ENCODE peak calls at places on chromosome 13, in nine cellular contexts. K is neuronal stem cell; Z is small intestine; V is astrocyte; N is aorta; J is uterus; W is CD8-positive, alpha-beta memory T cell; X is CD8-positive, alpha-beta T cell; Q is psoas muscle. T is an unnamed sample.

GRCh38 chr13:33508060-33508459 is 222.5 kb upstream of the STARD13 start:
- DNase-seq in W (no peak), Z (no peak), Q (no peak), J (no peak), V (no peak), N (no peak), X (no peak), K (no peak), T (no peak)

GRCh38 chr13:51342706-51343105 is 3.2 kb downstream of the SERPINE3 start:
- DNase-seq in Z (no peak), N (no peak), V (peak; percentile 66), K (no peak), W (no peak), J (no peak), X (no peak), Q (no peak), T (no peak)

GRCh38 chr13:76886005-76886291 is 257 bp downstream of the KCTD12 start:
- DNase-seq in N (no peak), X (no peak), Q (peak; percentile 72), K (peak; percentile 24), J (no peak), Z (no peak), W (no peak), V (no peak), T (no peak)

GRCh38 chr13:88288326-88288725 is 617.2 kb downstream of the SLITRK5 start:
- DNase-seq in J (no peak), V (no peak), W (no peak), K (no peak), X (no peak), Q (no peak), N (no peak), Z (no peak), T (no peak)

GRCh38 chr13:85665286-85665685 is 133.9 kb downstream of the SLITRK6 start:
- DNase-seq in Q (no peak), Z (no peak), N (no peak), X (no peak), V (peak; percentile 65), K (no peak), J (no peak), W (no peak), T (no peak)

GRCh38 chr13:28100149-28101121 is at the start of gene FLT3:
- DNase-seq in Q (peak; percentile 52), N (no peak), X (peak; percentile 25), J (no peak), V (peak; percentile 30), Z (peak; percentile 7), W (peak; percentile 3), K (peak; percentile 48), T (peak; percentile 84)

GRCh38 chr13:93227906-93228801 is 1.5 kb downstream of the GPC6 start:
- DNase-seq in V (peak; percentile 84), N (peak; percentile 61), X (no peak), K (peak; percentile 89), Z (no peak), Q (peak; percentile 66), W (no peak), J (peak; percentile 51), T (peak; percentile 52)

GRCh38 chr13:108993346-108993745 is 363.9 kb downstream of the MYO16 start:
- DNase-seq in N (no peak), Z (no peak), Q (no peak), K (no peak), V (peak; percentile 23), X (no peak), J (no peak), W (no peak), T (no peak)

GRCh38 chr13:23160241-23161175 is 20.3 kb upstream of the SGCG start:
- DNase-seq in Q (no peak), Z (no peak), K (peak; percentile 29), V (no peak), W (no peak), N (no peak), X (no peak), J (no peak), T (no peak)

GRCh38 chr13:107339209-107339608 is 771.3 kb upstream of the ARGLU1 start:
- DNase-seq in X (no peak), Q (no peak), V (peak; percentile 44), W (no peak), Z (no peak), N (no peak), K (no peak), J (no peak), T (no peak)

GRCh38 chr13:27551563-27551962 is 68.8 kb downstream of the LNX2 start:
- DNase-seq in J (no peak), N (no peak), Q (no peak), K (no peak), W (no peak), Z (peak; percentile 75), X (no peak), V (no peak), T (no peak)

GRCh38 chr13:76438050-76438449 is 448.2 kb downstream of the KCTD12 start:
- DNase-seq in V (no peak), J (no peak), Z (no peak), W (no peak), N (no peak), K (no peak), X (no peak), Q (no peak), T (no peak)

GRCh38 chr13:98514268-98514667 is 62.6 kb downstream of the STK24 start:
- DNase-seq in K (no peak), N (no peak), V (no peak), X (no peak), Z (no peak), W (no peak), Q (no peak), J (no peak), T (no peak)

GRCh38 chr13:20141238-20142018 is 19.4 kb downstream of the GJA3 start:
- DNase-seq in Q (no peak), W (no peak), J (no peak), X (no peak), K (no peak), N (no peak), V (no peak), Z (no peak), T (no peak)

GRCh38 chr13:23504188-23504587 is 66.0 kb upstream of the TNFRSF19 start:
- DNase-seq in V (peak; percentile 73), Z (no peak), J (no peak), Q (no peak), K (no peak), W (no peak), N (no peak), X (no peak), T (no peak)

GRCh38 chr13:26719356-26719945 is 41.1 kb downstream of the GPR12 start:
- DNase-seq in K (no peak), J (no peak), V (no peak), X (no peak), N (no peak), Z (no peak), Q (no peak), W (no peak), T (no peak)

GRCh38 chr13:41213316-41213715 is 18.9 kb upstream of the KBTBD7 start:
- DNase-seq in X (no peak), V (no peak), Z (no peak), K (no peak), W (no peak), J (no peak), N (no peak), Q (no peak), T (no peak)

GRCh38 chr13:98285852-98286594 is 109.0 kb upstream of the RNF113B start:
- DNase-seq in N (no peak), X (no peak), Z (no peak), V (no peak), Q (no peak), J (no peak), W (no peak), K (no peak), T (no peak)

GRCh38 chr13:22312405-22312803 is 641.5 kb downstream of the FGF9 start:
- DNase-seq in V (no peak), W (no peak), J (no peak), N (no peak), Q (no peak), K (no peak), Z (no peak), X (no peak), T (no peak)

GRCh38 chr13:78152415-78152814 is 233.8 kb upstream of the EDNRB start:
- DNase-seq in V (no peak), Z (no peak), Q (no peak), X (no peak), N (no peak), J (no peak), W (no peak), K (no peak), T (no peak)

GRCh38 chr13:80612804-80613203 is 271.9 kb upstream of the SPRY2 start:
- DNase-seq in J (no peak), K (peak; percentile 24), X (no peak), N (no peak), W (no peak), Q (no peak), Z (no peak), V (no peak), T (no peak)
- H3K36me3 ChIP-seq in J (no peaks in the 10 kb centered on the region), K (no peaks in the 10 kb centered on the region), X (no peaks in the 10 kb centered on the region), N (no peaks in the 10 kb centered on the region), W (no peaks in the 10 kb centered on the region), Q (no peaks in the 10 kb centered on the region), Z (no peaks in the 10 kb centered on the region), V (no peaks in the 10 kb centered on the region), T (no peaks in the 10 kb centered on the region)

DNA sequence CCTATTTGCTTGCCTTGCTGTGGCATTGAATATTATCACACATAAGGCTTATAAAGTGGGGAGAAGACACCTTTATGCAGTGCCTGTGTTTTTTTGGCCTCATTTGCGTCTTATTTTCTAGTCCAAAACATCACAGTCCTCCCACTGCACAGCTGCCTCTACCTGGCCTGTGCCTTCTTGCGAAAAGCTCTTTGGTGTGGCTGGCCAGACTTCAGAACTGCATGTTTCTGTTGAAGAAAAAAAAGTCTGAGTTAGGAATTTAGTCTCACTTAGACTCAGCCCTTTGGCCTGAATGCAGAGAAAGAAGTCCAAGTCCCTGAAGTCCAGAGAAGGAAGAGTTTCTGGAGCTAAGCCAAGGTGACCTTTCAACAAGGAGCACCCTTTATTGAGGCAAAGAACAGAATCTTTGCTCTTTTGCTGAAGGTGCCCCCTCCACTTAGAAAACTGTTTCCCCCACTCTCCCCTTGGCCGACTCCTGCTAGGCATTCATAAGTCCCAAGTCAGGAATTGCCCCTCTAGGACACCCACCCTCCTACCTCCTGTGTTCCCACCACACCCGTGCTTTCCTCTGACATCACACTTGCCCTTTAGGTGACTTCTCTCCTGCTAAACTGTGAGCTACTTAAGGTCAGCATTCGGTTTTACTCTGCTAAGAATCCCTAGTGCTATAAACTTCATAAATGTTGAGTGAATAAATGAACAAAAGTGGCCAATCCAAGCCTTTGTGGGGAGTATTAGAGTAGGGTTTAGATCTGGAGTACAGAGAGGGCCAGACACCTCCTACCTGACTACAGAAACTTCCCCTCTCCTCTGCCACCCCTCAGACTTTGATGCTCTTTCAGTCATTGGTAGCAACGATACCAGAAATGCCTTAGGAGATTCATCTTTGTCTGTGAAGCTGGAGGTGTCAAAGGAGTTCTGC is 226.8 kb downstream of the LACC1 start:
- DNase-seq in Z (peak; percentile 59), J (no peak), X (no peak), K (no peak), W (no peak), N (no peak), Q (no peak), V (no peak), T (no peak)
- H3K4me1 ChIP-seq in Z (peaks cover 28% of the 10 kb centered on the region), J (peaks cover 3% of the 10 kb centered on the region), X (no peaks in the 10 kb centered on the region), K (no peaks in the 10 kb centered on the region), W (no peaks in the 10 kb centered on the region), N (peaks cover 6% of the 10 kb centered on the region), Q (peaks cover 11% of the 10 kb centered on the region), V (no peaks in the 10 kb centered on the region), T (no peaks in the 10 kb centered on the region)

GRCh38 chr13:113232208-113233003 is 23.0 kb downstream of the CUL4A start:
- DNase-seq in N (no peak), W (no peak), X (no peak), V (no peak), J (no peak), Q (no peak), K (no peak), Z (no peak), T (no peak)
- H3K36me3 ChIP-seq in N (no peaks in the 10 kb centered on the region), W (peaks cover 49% of the 10 kb centered on the region), X (peaks cover 32% of the 10 kb centered on the region), V (peaks cover 29% of the 10 kb centered on the region), J (no peaks in the 10 kb centered on the region), Q (peaks cover 92% of the 10 kb centered on the region), K (peaks cover 26% of the 10 kb centered on the region), Z (peaks cover 9% of the 10 kb centered on the region), T (no peaks in the 10 kb centered on the region)

GRCh38 chr13:50248537-50249521 is 233.6 kb downstream of the KCNRG start:
- DNase-seq in J (no peak), K (no peak), Z (peak; percentile 27), Q (no peak), V (no peak), W (no peak), N (no peak), X (no peak), T (no peak)
- H3K4me1 ChIP-seq in J (no peaks in the 10 kb centered on the region), K (no peaks in the 10 kb centered on the region), Z (peaks cover 2% of the 10 kb centered on the region), Q (peaks cover 6% of the 10 kb centered on the region), V (peaks cover 14% of the 10 kb centered on the region), W (peaks cover 8% of the 10 kb centered on the region), N (no peaks in the 10 kb centered on the region), X (no peaks in the 10 kb centered on the region), T (peaks cover 17% of the 10 kb centered on the region)